ENCODE peak calls at places on chromosome 17, in seven cellular contexts. D is upper lobe of left lung; L is psoas muscle; W is CD4-positive, alpha-beta memory T cell; Y is CD8-positive, alpha-beta memory T cell; X is naive thymus-derived CD4-positive, alpha-beta T cell; N is GM12878. P is an unnamed sample.

GRCh38 chr17:40561871-40562611 is 3.2 kb downstream of the CCR7 start:
- DNase-seq in L (no peak), X (peak; percentile 72), N (peak; percentile 78), Y (peak; percentile 49), D (no peak), W (peak; percentile 88), P (no peak)

GRCh38 chr17:53628011-53628410 is 194.7 kb upstream of the KIF2B start:
- DNase-seq in L (no peak), X (no peak), Y (no peak), N (no peak), W (no peak), D (no peak), P (no peak)

GRCh38 chr17:36614974-36615373 is 13.6 kb downstream of the MRM1 start:
- DNase-seq in L (no peak), Y (no peak), D (no peak), W (no peak), N (no peak), X (no peak), P (no peak)

GRCh38 chr17:12422632-12423031 is 243.1 kb upstream of the MYOCD start:
- DNase-seq in N (no peak), Y (no peak), W (no peak), X (no peak), L (no peak), D (peak; percentile 39), P (no peak)

GRCh38 chr17:65278050-65278819 is 141.1 kb downstream of the RGS9 start:
- DNase-seq in L (peak; percentile 21), D (no peak), X (peak; percentile 9), N (no peak), W (no peak), Y (no peak), P (no peak)

GRCh38 chr17:29760279-29760721 is 137.6 kb upstream of the CORO6 start:
- DNase-seq in N (peak; percentile 85), W (peak; percentile 79), X (peak; percentile 81), Y (no peak), D (no peak), L (no peak), P (no peak)

GRCh38 chr17:64778102-64778366 is 115.9 kb upstream of the SMURF2 start:
- DNase-seq in X (no peak), N (no peak), D (no peak), W (no peak), L (no peak), Y (no peak), P (no peak)

GRCh38 chr17:74767111-74767516 is 9.0 kb downstream of the NAT9 start:
- DNase-seq in X (no peak), N (no peak), D (no peak), L (no peak), Y (no peak), W (peak; percentile 28), P (no peak)

DNA sequence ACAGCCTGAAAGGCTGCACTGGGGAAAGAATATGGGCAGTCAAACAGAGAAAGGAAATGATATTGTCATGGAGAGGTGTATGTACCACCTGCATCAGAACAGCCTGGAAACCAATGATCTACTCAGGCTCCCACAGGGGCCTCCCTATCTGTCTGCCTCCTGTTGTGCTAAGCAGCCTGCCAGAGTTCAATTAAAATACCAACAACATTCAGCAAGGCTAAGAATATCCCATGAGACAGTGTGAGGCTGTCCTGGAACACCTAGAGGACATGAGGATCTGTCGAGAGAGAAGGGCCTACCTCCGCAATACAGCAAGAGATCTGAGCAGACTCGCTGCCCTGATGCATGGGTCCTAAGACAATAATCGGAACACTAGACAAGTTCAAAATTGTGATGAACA is 8.4 kb downstream of the FXR2 start:
- DNase-seq in Y (no peak), W (no peak), N (no peak), L (no peak), X (no peak), D (no peak), P (no peak)
- H3K36me3 ChIP-seq in Y (peaks cover 20% of the 10 kb centered on the region), W (peaks cover 38% of the 10 kb centered on the region), N (no peaks in the 10 kb centered on the region), L (peaks cover 65% of the 10 kb centered on the region), X (peaks cover 5% of the 10 kb centered on the region), D (peaks cover 49% of the 10 kb centered on the region), P (peaks cover 42% of the 10 kb centered on the region)

GRCh38 chr17:49700956-49701355 is 6.8 kb downstream of the SLC35B1 start:
- DNase-seq in N (no peak), L (no peak), W (no peak), D (no peak), Y (no peak), X (no peak), P (no peak)

GRCh38 chr17:49699967-49700575 is 7.7 kb downstream of the SLC35B1 start:
- DNase-seq in L (no peak), W (no peak), N (no peak), Y (no peak), X (no peak), D (peak; percentile 39), P (no peak)

GRCh38 chr17:49705254-49705653 is 2.5 kb downstream of the SLC35B1 start:
- DNase-seq in N (no peak), W (no peak), X (no peak), L (no peak), Y (no peak), D (no peak), P (no peak)

GRCh38 chr17:49707246-49707607 is 537 bp downstream of the SLC35B1 start:
- DNase-seq in D (no peak), N (no peak), W (peak; percentile 64), X (peak; percentile 35), Y (peak; percentile 16), L (no peak), P (no peak)

DNA sequence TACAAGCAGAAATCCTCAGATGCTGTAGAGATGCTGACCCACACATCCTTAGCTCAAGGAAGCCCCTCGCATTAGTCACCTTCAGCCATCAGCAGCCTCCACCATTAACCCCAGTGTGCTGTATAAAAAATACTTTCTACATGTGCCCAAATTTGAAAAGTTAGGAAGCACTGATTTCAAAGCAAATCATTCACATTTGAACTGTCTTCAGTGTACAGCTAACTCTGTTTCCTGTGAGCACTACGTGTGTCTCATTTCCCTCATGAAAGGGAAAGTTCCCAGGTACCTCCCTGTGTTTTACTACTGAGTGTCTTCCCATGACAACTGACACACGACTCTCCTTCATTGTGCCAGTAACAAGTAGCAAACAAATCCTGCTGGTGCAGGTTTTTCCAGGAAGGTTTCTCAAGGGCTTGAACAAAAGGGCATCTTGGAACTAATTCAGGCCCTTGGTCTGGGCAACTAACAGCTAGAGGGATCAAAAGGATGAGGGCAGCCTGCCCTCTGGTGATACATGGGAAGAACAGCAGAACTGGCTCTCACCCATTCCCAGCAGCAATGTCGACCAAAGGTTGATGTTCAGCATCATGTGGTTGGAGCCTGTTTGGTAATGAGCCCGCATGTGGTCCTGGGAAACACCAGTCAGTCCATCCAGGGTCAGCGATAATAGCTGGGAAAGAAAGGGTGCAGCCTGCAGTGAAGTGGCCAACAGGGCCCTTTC is 4.0 kb downstream of the SLC35B1 start:
- DNase-seq in Y (no peak), W (no peak), L (no peak), D (no peak), N (no peak), X (no peak), P (no peak)
- H3K36me3 ChIP-seq in Y (peaks cover 41% of the 10 kb centered on the region), W (peaks cover 59% of the 10 kb centered on the region), L (peaks cover 68% of the 10 kb centered on the region), D (peaks cover 62% of the 10 kb centered on the region), N (peaks cover 17% of the 10 kb centered on the region), X (peaks cover 31% of the 10 kb centered on the region), P (peaks cover 39% of the 10 kb centered on the region)

DNA sequence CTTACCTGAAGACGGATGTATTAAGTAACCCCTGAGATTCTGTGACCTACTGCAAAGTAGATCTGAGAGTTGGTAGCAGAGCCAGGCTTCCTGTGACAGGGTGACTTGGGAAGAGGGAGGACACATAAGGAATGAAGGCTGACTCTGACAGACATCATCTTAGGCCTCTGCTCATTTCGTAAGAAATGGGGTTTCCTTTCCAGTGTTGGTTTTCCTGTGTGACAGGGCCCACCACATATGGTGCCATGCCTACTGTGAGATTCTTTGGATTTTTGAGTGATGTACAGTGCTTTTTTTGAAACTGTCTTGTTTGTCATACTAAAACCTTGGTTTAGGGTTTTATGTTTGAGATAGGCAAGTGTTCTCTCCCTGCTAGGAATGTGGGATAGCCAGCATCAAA is 12.7 kb downstream of the LIG3 start:
- DNase-seq in N (no peak), X (no peak), L (no peak), Y (no peak), D (no peak), W (no peak), P (no peak)
- H3K36me3 ChIP-seq in N (peaks cover 25% of the 10 kb centered on the region), X (peaks cover 10% of the 10 kb centered on the region), L (peaks cover 100% of the 10 kb centered on the region), Y (peaks cover 28% of the 10 kb centered on the region), D (peaks cover 67% of the 10 kb centered on the region), W (peaks cover 40% of the 10 kb centered on the region), P (peaks cover 86% of the 10 kb centered on the region)

DNA sequence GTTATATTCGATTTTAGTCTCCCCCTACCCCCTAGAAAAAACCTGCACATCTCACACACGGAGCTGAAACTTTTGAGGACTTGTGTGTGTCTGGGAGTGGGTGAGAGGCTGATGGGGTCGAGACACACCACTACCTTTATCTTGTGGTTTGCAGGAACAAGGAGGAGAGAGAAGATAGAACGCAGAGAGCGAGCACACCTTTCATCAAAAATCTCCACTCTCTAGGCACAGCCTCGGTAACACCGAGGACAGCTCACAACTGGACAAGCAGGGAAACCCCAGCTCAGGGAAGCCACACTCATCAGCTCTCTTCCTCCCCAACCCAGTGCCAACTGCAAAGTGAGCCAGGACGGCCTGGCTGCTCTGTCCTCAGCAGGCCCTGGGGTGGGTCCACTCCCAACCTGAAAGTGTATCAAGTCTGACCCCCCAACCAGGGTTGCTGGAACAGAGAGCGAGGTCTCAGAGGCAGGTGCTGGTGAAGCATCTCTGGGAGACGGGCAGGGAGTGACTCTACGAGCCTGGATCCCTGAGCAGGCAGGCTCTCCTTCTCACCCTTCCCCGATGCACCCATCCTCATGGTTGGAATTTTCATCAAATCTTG is 5.2 kb upstream of the GHDC start:
- DNase-seq in Y (no peak), L (no peak), N (no peak), W (no peak), X (no peak), D (no peak), P (no peak)
- H3K36me3 ChIP-seq in Y (peaks cover 34% of the 10 kb centered on the region), L (peaks cover 53% of the 10 kb centered on the region), N (peaks cover 4% of the 10 kb centered on the region), W (peaks cover 39% of the 10 kb centered on the region), X (peaks cover 7% of the 10 kb centered on the region), D (peaks cover 41% of the 10 kb centered on the region), P (no peaks in the 10 kb centered on the region)

GRCh38 chr17:18339933-18340332 is 23.4 kb downstream of the SHMT1 start:
- DNase-seq in W (no peak), L (no peak), Y (no peak), X (no peak), D (no peak), N (no peak), P (no peak)
- H3K36me3 ChIP-seq in W (peaks cover 6% of the 10 kb centered on the region), L (peaks cover 79% of the 10 kb centered on the region), Y (peaks cover 3% of the 10 kb centered on the region), X (no peaks in the 10 kb centered on the region), D (peaks cover 48% of the 10 kb centered on the region), N (peaks cover 5% of the 10 kb centered on the region), P (peaks cover 24% of the 10 kb centered on the region)

GRCh38 chr17:16449121-16449570 is 33.8 kb downstream of the TRPV2 start:
- DNase-seq in X (no peak), D (no peak), L (no peak), Y (no peak), W (peak; percentile 22), N (no peak), P (no peak)

GRCh38 chr17:16455997-16456769 is 35.8 kb downstream of the LRRC75A start:
- DNase-seq in W (no peak), N (no peak), D (no peak), Y (no peak), L (no peak), X (no peak), P (no peak)

GRCh38 chr17:16450028-16450427 is 34.7 kb downstream of the TRPV2 start:
- DNase-seq in W (peak; percentile 9), D (no peak), N (no peak), X (no peak), L (no peak), Y (no peak), P (no peak)

GRCh38 chr17:16456770-16457316 is 35.1 kb downstream of the LRRC75A start:
- DNase-seq in W (no peak), N (no peak), X (no peak), L (no peak), Y (no peak), D (no peak), P (no peak)

GRCh38 chr17:16453493-16453851 is 38.1 kb downstream of the TRPV2 start:
- DNase-seq in Y (no peak), N (no peak), L (no peak), D (no peak), W (no peak), X (no peak), P (no peak)
- H3K36me3 ChIP-seq in Y (no peaks in the 10 kb centered on the region), N (peaks cover 6% of the 10 kb centered on the region), L (peaks cover 4% of the 10 kb centered on the region), D (peaks cover 5% of the 10 kb centered on the region), W (peaks cover under 1% of the 10 kb centered on the region), X (no peaks in the 10 kb centered on the region), P (no peaks in the 10 kb centered on the region)

P was measured in esophagus squamous epithelium.